ENCODE peak calls at places on chromosomes 2 and 18, in four cellular contexts. A is mesendoderm, E is neuronal stem cell, J is H9. B is an unnamed sample.
A peak's percentile ranks its signal among the peaks of the same experiment; 100 is the strongest.

GRCh38 chr2:18339326-18339725 is 221.1 kb downstream of the RDH14 start:
- DNase-seq in A (no peak), E (no peak), J (no peak), B (peak; percentile 86)

GRCh38 chr2:233119806-233120205 is 59.7 kb downstream of the INPP5D start:
- DNase-seq in A (no peak), E (no peak), J (no peak), B (no peak)

GRCh38 chr2:17101091-17101490 is 417.1 kb downstream of the RAD51AP2 start:
- DNase-seq in A (no peak), E (no peak), J (no peak), B (no peak)

GRCh38 chr2:64491426-64491825 is 32.7 kb upstream of the AFTPH start:
- DNase-seq in A (no peak), E (no peak), J (no peak), B (peak; percentile 22)

GRCh38 chr2:163613155-163613554 is 122.7 kb downstream of the FIGN start:
- DNase-seq in A (no peak), E (no peak), J (no peak), B (no peak)

GRCh38 chr2:237692601-237693079 is 65.3 kb downstream of the LRRFIP1 start:
- DNase-seq in A (peak; percentile 66), E (no peak), J (peak; percentile 51), B (no peak)

GRCh38 chr2:22683911-22684310 is 701.1 kb upstream of the KLHL29 start:
- DNase-seq in A (no peak), E (no peak), J (no peak), B (no peak)

GRCh38 chr2:176140130-176140519 is 10.6 kb downstream of the HOXD8 start:
- DNase-seq in A (no peak), E (no peak), J (no peak), B (no peak)

GRCh38 chr2:26696352-26696816 is 3.9 kb downstream of the KCNK3 start:
- DNase-seq in A (peak; percentile 74), E (no peak), J (peak; percentile 52), B (peak; percentile 94)

GRCh38 chr2:155825876-155826275 is 506.6 kb downstream of the NR4A2 start:
- DNase-seq in A (no peak), E (no peak), J (no peak), B (no peak)

GRCh38 chr18:58639751-58640427 is 11.0 kb upstream of the ALPK2 start:
- DNase-seq in A (peak; percentile 62), E (no peak), J (no peak), B (peak; percentile 69)

GRCh38 chr18:644395-645004 is 13.0 kb upstream of the TYMS start:
- DNase-seq in A (no peak), E (no peak), J (no peak), B (no peak)

GRCh38 chr2:238996331-238997136 is 148.6 kb downstream of the TWIST2 start:
- DNase-seq in A (no peak), E (no peak), J (no peak), B (no peak)

GRCh38 chr2:3595985-3596384 is 1.1 kb downstream of the COLEC11 start:
- DNase-seq in A (no peak), E (no peak), J (no peak), B (no peak)
- H3K18ac ChIP-seq in A (no peak overlapping the region), E (no peak overlapping the region), J (no peak overlapping the region), B (no peak overlapping the region)

GRCh38 chr18:10059610-10060468 is 146.0 kb downstream of the VAPA start:
- DNase-seq in A (no peak), E (no peak), J (no peak), B (peak; percentile 18)
- H3K18ac ChIP-seq in A (no peak overlapping the region), E (no peak overlapping the region), J (no peak overlapping the region), B (peak overlapping the region; percentile 61)

GRCh38 chr2:86254576-86255538 is 55.6 kb downstream of the MRPL35 start:
- DNase-seq in A (no peak), E (no peak), J (no peak), B (no peak)
- H3K18ac ChIP-seq in A (no peak overlapping the region), E (peak overlapping the region; percentile 74), J (no peak overlapping the region), B (no peak overlapping the region)

GRCh38 chr2:30649828-30650227 is 157.4 kb downstream of the CAPN13 start:
- DNase-seq in A (no peak), E (no peak), J (no peak), B (no peak)

GRCh38 chr2:30653847-30654246 is 153.4 kb downstream of the CAPN13 start:
- DNase-seq in A (no peak), E (no peak), J (no peak), B (peak; percentile 78)

GRCh38 chr2:30654404-30654803 is 152.8 kb downstream of the CAPN13 start:
- DNase-seq in A (no peak), E (no peak), J (no peak), B (no peak)

GRCh38 chr2:30655211-30655610 is 152.0 kb downstream of the CAPN13 start:
- DNase-seq in A (no peak), E (no peak), J (no peak), B (peak; percentile 43)

DNA sequence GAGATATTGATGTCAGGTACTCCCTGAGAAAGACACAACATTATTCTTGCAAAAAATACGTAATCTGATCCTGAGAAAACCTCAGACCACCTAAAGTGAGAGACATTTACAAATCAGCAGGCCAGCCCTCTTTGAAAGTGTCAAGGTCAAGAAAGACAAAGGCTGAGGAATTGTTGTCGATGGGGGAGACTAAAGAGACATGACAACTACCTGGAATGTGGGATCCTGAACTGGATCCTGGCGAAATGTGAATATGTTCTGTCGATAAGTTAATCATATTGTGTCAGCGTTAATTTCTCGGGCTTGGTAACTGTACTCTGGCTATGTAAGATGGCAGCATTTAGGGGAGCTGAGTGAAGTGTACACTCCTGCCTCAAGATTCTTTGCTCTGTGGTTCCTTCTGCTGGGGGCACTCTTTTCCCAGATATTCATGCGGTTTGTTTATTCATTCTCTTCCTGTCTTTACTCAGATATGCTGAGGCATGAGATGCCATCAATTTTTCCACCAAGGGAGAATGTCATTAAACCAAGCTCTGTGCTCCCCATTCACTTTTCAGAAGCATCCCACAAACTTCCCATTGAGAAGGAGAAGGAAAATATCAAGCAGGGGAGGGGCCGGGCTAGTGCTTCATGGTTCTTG is 154.9 kb downstream of the CAPN13 start:
- DNase-seq in A (peak; percentile 74), E (no peak), J (peak; percentile 51), B (peak; percentile 47)
- H3K18ac ChIP-seq in A (no peak overlapping the region), E (no peak overlapping the region), J (no peak overlapping the region), B (peak overlapping the region; percentile 69)

GRCh38 chr2:69911985-69912563 is 2.8 kb upstream of the MXD1 start:
- DNase-seq in A (peak; percentile 71), E (peak; percentile 41), J (no peak), B (peak; percentile 58)

GRCh38 chr2:69917854-69918253 is 2.9 kb downstream of the MXD1 start:
- DNase-seq in A (no peak), E (no peak), J (no peak), B (peak; percentile 93)

GRCh38 chr2:69916151-69916550 is 1.2 kb downstream of the MXD1 start:
- DNase-seq in A (no peak), E (no peak), J (no peak), B (peak; percentile 35)

GRCh38 chr2:69915050-69915945 is at the start of gene MXD1:
- DNase-seq in A (no peak), E (no peak), J (peak; percentile 38), B (no peak)

GRCh38 chr2:69914235-69915049 is 467 bp upstream of the MXD1 start:
- DNase-seq in A (peak; percentile 100), E (peak; percentile 100), J (peak; percentile 100), B (peak; percentile 100)
- H3K18ac ChIP-seq in A (peak overlapping the region; percentile 60), E (peak overlapping the region; percentile 99), J (peak overlapping the region; percentile 87), B (no peak overlapping the region)

DNA sequence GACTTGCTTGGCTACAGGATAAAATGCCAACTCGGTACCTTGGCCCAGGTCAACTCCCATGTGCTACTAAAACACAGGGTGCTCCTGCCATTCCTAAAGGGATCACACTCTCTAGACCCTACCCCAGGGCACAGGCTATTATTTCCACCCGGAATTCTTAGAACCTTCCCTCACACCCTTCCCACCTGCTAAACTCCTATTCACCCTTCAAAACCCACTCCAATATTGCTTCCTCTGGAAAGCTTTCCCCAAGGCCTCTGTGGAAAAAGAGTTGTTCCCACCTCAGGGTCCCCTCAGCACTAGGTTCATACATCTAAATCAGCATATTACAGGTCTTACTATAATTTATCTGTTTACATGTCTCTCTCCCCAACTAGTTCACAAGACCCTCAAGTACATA is 75.0 kb upstream of the TANC1 start:
- DNase-seq in A (no peak), E (no peak), J (no peak), B (no peak)
- H3K18ac ChIP-seq in A (no peak overlapping the region), E (peak overlapping the region; percentile 70), J (no peak overlapping the region), B (peak overlapping the region; percentile 58)

GRCh38 chr18:75800331-75800648 is 372.8 kb upstream of the SMIM21 start:
- DNase-seq in A (no peak), E (no peak), J (no peak), B (no peak)
- H3K18ac ChIP-seq in A (no peak overlapping the region), E (no peak overlapping the region), J (no peak overlapping the region), B (no peak overlapping the region)

GRCh38 chr2:102069311-102069974 is 73.1 kb upstream of the IL1R1 start:
- DNase-seq in A (peak; percentile 22), E (no peak), J (no peak), B (no peak)
- H3K18ac ChIP-seq in A (no peak overlapping the region), E (peak overlapping the region; percentile 82), J (no peak overlapping the region), B (peak overlapping the region; percentile 80)

GRCh38 chr2:73935641-73936040 is 9.0 kb downstream of the DGUOK start:
- DNase-seq in A (no peak), E (no peak), J (no peak), B (no peak)

GRCh38 chr2:73937899-73938298 is 11.2 kb downstream of the DGUOK start:
- DNase-seq in A (no peak), E (no peak), J (no peak), B (no peak)

GRCh38 chr2:73939419-73939818 is 12.7 kb downstream of the DGUOK start:
- DNase-seq in A (peak; percentile 47), E (no peak), J (peak; percentile 45), B (peak; percentile 50)

GRCh38 chr2:73937103-73937885 is 10.6 kb downstream of the DGUOK start:
- DNase-seq in A (no peak), E (no peak), J (no peak), B (no peak)

GRCh38 chr2:73938761-73939352 is 12.2 kb downstream of the DGUOK start:
- DNase-seq in A (no peak), E (no peak), J (no peak), B (peak; percentile 79)
- H3K18ac ChIP-seq in A (no peak overlapping the region), E (no peak overlapping the region), J (no peak overlapping the region), B (no peak overlapping the region)

GRCh38 chr18:75265872-75266271 is 55.3 kb downstream of the TSHZ1 start:
- DNase-seq in A (no peak), E (no peak), J (no peak), B (no peak)

GRCh38 chr18:75268206-75268605 is 57.6 kb downstream of the TSHZ1 start:
- DNase-seq in A (no peak), E (no peak), J (no peak), B (no peak)

GRCh38 chr18:75269140-75269676 is 58.6 kb downstream of the TSHZ1 start:
- DNase-seq in A (no peak), E (no peak), J (no peak), B (no peak)

GRCh38 chr18:75269696-75270095 is 59.1 kb downstream of the TSHZ1 start:
- DNase-seq in A (no peak), E (no peak), J (no peak), B (no peak)

DNA sequence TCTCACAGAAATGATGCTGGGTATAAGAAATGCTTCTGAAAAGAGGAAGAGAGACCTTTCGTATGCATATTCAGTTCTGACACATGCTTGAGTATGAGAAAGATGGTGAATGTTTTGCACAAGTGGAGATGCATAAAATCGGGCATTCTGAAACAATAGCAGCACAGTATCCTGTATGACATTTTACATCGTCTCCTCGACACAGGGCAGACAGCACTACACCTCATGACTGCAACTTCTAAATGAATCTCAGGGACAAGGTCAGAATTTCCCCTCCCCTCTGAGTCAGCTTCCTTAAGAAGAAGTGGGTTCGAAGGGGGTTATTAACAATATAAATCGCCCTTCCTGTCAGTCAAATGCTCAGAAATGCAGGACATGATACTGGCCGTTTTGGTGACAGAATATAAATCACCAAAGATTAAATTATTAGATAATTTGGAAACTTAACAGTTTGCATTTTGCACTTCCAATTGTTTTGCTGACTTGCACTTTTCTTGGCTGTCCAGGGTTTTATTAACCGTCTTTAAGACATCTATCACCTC is 57.1 kb downstream of the TSHZ1 start:
- DNase-seq in A (no peak), E (no peak), J (no peak), B (no peak)
- H3K18ac ChIP-seq in A (no peak overlapping the region), E (no peak overlapping the region), J (no peak overlapping the region), B (no peak overlapping the region)